ENCODE peak calls at places on chromosome 15, in eight cellular contexts. One of them, this sample, is unnamed.

GRCh38 chr15:60077581-60078359 is 73.7 kb downstream of the FOXB1 start:
- DNase-seq in effector memory CD4-positive, alpha-beta T cell: no peak
- DNase-seq in AG04449: no peak
- DNase-seq in ovary: no peak
- DNase-seq in tibial artery: no peak
- DNase-seq in GM23338: peak
- DNase-seq in ascending aorta: no peak
- DNase-seq in CD8-positive, alpha-beta memory T cell: no peak
- DNase-seq in this sample: peak

GRCh38 chr15:75583689-75584088 is 4.6 kb upstream of the PTPN9 start:
- DNase-seq in tibial artery: no peak
- DNase-seq in GM23338: no peak
- DNase-seq in AG04449: no peak
- DNase-seq in effector memory CD4-positive, alpha-beta T cell: no peak
- DNase-seq in ascending aorta: no peak
- DNase-seq in CD8-positive, alpha-beta memory T cell: no peak
- DNase-seq in ovary: peak
- DNase-seq in this sample: no peak

GRCh38 chr15:99450896-99451358 is 114.9 kb upstream of the MEF2A start:
- DNase-seq in AG04449: no peak
- DNase-seq in CD8-positive, alpha-beta memory T cell: peak
- DNase-seq in effector memory CD4-positive, alpha-beta T cell: peak
- DNase-seq in ovary: peak
- DNase-seq in ascending aorta: peak
- DNase-seq in tibial artery: peak
- DNase-seq in GM23338: no peak
- DNase-seq in this sample: peak

GRCh38 chr15:59191855-59192237 is 14.8 kb upstream of the LDHAL6B start:
- DNase-seq in CD8-positive, alpha-beta memory T cell: no peak
- DNase-seq in AG04449: peak
- DNase-seq in ascending aorta: no peak
- DNase-seq in GM23338: no peak
- DNase-seq in ovary: no peak
- DNase-seq in effector memory CD4-positive, alpha-beta T cell: no peak
- DNase-seq in tibial artery: no peak
- DNase-seq in this sample: no peak

GRCh38 chr15:70088887-70089691 is 8.6 kb downstream of the TLE3 start:
- DNase-seq in CD8-positive, alpha-beta memory T cell: no peak
- DNase-seq in ovary: no peak
- DNase-seq in ascending aorta: no peak
- DNase-seq in GM23338: peak
- DNase-seq in effector memory CD4-positive, alpha-beta T cell: no peak
- DNase-seq in AG04449: no peak
- DNase-seq in tibial artery: no peak
- DNase-seq in this sample: no peak

GRCh38 chr15:90035095-90035834 is 34.1 kb downstream of the ZNF710 start:
- DNase-seq in tibial artery: peak
- DNase-seq in ovary: no peak
- DNase-seq in ascending aorta: peak
- DNase-seq in CD8-positive, alpha-beta memory T cell: no peak
- DNase-seq in AG04449: no peak
- DNase-seq in GM23338: no peak
- DNase-seq in effector memory CD4-positive, alpha-beta T cell: no peak
- DNase-seq in this sample: no peak

GRCh38 chr15:44188810-44189209 is 6.3 kb downstream of the FRMD5 start:
- DNase-seq in ascending aorta: no peak
- DNase-seq in GM23338: no peak
- DNase-seq in CD8-positive, alpha-beta memory T cell: no peak
- DNase-seq in ovary: no peak
- DNase-seq in effector memory CD4-positive, alpha-beta T cell: no peak
- DNase-seq in AG04449: no peak
- DNase-seq in tibial artery: no peak
- DNase-seq in this sample: no peak

GRCh38 chr15:98231696-98232440 is 271.4 kb downstream of the ARRDC4 start:
- DNase-seq in ascending aorta: no peak
- DNase-seq in AG04449: no peak
- DNase-seq in ovary: no peak
- DNase-seq in GM23338: no peak
- DNase-seq in CD8-positive, alpha-beta memory T cell: no peak
- DNase-seq in tibial artery: no peak
- DNase-seq in effector memory CD4-positive, alpha-beta T cell: no peak
- DNase-seq in this sample: no peak

GRCh38 chr15:89900849-89901248 is 7.1 kb upstream of the AP3S2 start:
- DNase-seq in AG04449: no peak
- DNase-seq in effector memory CD4-positive, alpha-beta T cell: no peak
- DNase-seq in CD8-positive, alpha-beta memory T cell: no peak
- DNase-seq in ascending aorta: no peak
- DNase-seq in tibial artery: no peak
- DNase-seq in ovary: no peak
- DNase-seq in GM23338: no peak
- DNase-seq in this sample: no peak

GRCh38 chr15:57571725-57572124 is 20.0 kb upstream of the MYZAP start:
- DNase-seq in CD8-positive, alpha-beta memory T cell: no peak
- DNase-seq in AG04449: no peak
- DNase-seq in ascending aorta: no peak
- DNase-seq in GM23338: no peak
- DNase-seq in tibial artery: no peak
- DNase-seq in effector memory CD4-positive, alpha-beta T cell: no peak
- DNase-seq in ovary: no peak
- DNase-seq in this sample: no peak

GRCh38 chr15:88256261-88257230 is at the start of gene NTRK3:
- DNase-seq in tibial artery: peak
- DNase-seq in ascending aorta: no peak
- DNase-seq in ovary: no peak
- DNase-seq in effector memory CD4-positive, alpha-beta T cell: no peak
- DNase-seq in GM23338: peak
- DNase-seq in CD8-positive, alpha-beta memory T cell: no peak
- DNase-seq in AG04449: no peak
- DNase-seq in this sample: peak

GRCh38 chr15:88258021-88258641 is 1.6 kb upstream of the NTRK3 start:
- DNase-seq in AG04449: no peak
- DNase-seq in effector memory CD4-positive, alpha-beta T cell: no peak
- DNase-seq in tibial artery: peak
- DNase-seq in ovary: no peak
- DNase-seq in CD8-positive, alpha-beta memory T cell: no peak
- DNase-seq in ascending aorta: peak
- DNase-seq in GM23338: peak
- DNase-seq in this sample: no peak

GRCh38 chr15:88257311-88257901 is 867 bp upstream of the NTRK3 start:
- DNase-seq in AG04449: no peak
- DNase-seq in CD8-positive, alpha-beta memory T cell: no peak
- DNase-seq in GM23338: peak
- DNase-seq in effector memory CD4-positive, alpha-beta T cell: no peak
- DNase-seq in ovary: no peak
- DNase-seq in ascending aorta: no peak
- DNase-seq in tibial artery: no peak
- DNase-seq in this sample: no peak

GRCh38 chr15:88255109-88255495 is 1.4 kb downstream of the NTRK3 start:
- DNase-seq in GM23338: peak
- DNase-seq in AG04449: no peak
- DNase-seq in ovary: no peak
- DNase-seq in tibial artery: no peak
- DNase-seq in effector memory CD4-positive, alpha-beta T cell: no peak
- DNase-seq in CD8-positive, alpha-beta memory T cell: no peak
- DNase-seq in ascending aorta: no peak
- DNase-seq in this sample: no peak

DNA sequence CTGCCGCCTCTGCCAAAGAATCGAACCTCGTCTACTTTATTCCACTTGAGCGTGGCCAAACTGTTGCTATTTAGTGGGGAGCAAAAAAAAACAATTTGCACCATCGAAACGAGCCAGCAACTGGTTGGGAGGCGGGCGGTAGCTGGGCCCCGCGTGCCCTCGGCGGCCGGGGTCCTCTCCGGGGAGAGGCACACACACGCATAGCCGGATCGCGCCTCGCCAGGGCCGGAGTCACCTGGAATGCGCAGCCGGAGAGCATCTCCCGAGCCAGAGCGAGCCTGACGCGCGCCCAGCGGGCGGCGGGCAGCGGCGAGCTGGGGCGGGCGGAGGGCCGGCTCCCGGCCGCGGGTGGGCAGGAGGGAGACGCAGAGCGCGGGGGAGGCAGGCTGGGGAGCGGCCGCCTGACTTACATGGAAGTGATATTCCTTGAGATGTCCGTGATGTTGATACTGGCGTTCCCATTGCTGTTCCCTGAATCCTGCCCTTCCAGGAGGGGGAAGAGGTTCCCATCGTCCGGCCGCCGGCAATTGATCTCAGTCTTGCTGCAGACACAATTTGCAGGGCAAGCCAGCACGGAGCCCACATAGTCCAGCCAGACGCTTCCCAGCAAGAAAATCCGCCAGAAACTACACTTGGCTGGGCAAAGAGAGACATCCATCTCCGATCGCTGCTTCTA is 905 bp downstream of the NTRK3 start:
- DNase-seq in CD8-positive, alpha-beta memory T cell: no peak
- DNase-seq in AG04449: no peak
- DNase-seq in GM23338: peak
- DNase-seq in ovary: peak
- DNase-seq in tibial artery: peak
- DNase-seq in effector memory CD4-positive, alpha-beta T cell: no peak
- DNase-seq in ascending aorta: peak
- DNase-seq in this sample: no peak
- H3K4me3 ChIP-seq in CD8-positive, alpha-beta memory T cell: no peak
- H3K4me3 ChIP-seq in AG04449: peak
- H3K4me3 ChIP-seq in GM23338: peak
- H3K4me3 ChIP-seq in ovary: peak
- H3K4me3 ChIP-seq in tibial artery: peak
- H3K4me3 ChIP-seq in effector memory CD4-positive, alpha-beta T cell: no peak
- H3K4me3 ChIP-seq in ascending aorta: peak
- H3K4me3 ChIP-seq in this sample: no peak

GRCh38 chr15:82873000-82873680 is 63.7 kb downstream of the WHAMM start:
- DNase-seq in ascending aorta: no peak
- DNase-seq in GM23338: no peak
- DNase-seq in CD8-positive, alpha-beta memory T cell: no peak
- DNase-seq in ovary: no peak
- DNase-seq in effector memory CD4-positive, alpha-beta T cell: no peak
- DNase-seq in tibial artery: peak
- DNase-seq in AG04449: no peak
- DNase-seq in this sample: no peak

GRCh38 chr15:82870727-82871576 is 61.5 kb downstream of the WHAMM start:
- DNase-seq in effector memory CD4-positive, alpha-beta T cell: no peak
- DNase-seq in AG04449: no peak
- DNase-seq in CD8-positive, alpha-beta memory T cell: no peak
- DNase-seq in ascending aorta: peak
- DNase-seq in GM23338: no peak
- DNase-seq in tibial artery: no peak
- DNase-seq in ovary: no peak
- DNase-seq in this sample: no peak

GRCh38 chr15:82874267-82874666 is 64.8 kb downstream of the WHAMM start:
- DNase-seq in ovary: no peak
- DNase-seq in tibial artery: no peak
- DNase-seq in effector memory CD4-positive, alpha-beta T cell: no peak
- DNase-seq in AG04449: no peak
- DNase-seq in GM23338: no peak
- DNase-seq in ascending aorta: no peak
- DNase-seq in CD8-positive, alpha-beta memory T cell: no peak
- DNase-seq in this sample: no peak

GRCh38 chr15:82874961-82875360 is 65.5 kb downstream of the WHAMM start:
- DNase-seq in tibial artery: peak
- DNase-seq in ascending aorta: no peak
- DNase-seq in ovary: no peak
- DNase-seq in AG04449: no peak
- DNase-seq in GM23338: no peak
- DNase-seq in effector memory CD4-positive, alpha-beta T cell: no peak
- DNase-seq in CD8-positive, alpha-beta memory T cell: no peak
- DNase-seq in this sample: no peak

DNA sequence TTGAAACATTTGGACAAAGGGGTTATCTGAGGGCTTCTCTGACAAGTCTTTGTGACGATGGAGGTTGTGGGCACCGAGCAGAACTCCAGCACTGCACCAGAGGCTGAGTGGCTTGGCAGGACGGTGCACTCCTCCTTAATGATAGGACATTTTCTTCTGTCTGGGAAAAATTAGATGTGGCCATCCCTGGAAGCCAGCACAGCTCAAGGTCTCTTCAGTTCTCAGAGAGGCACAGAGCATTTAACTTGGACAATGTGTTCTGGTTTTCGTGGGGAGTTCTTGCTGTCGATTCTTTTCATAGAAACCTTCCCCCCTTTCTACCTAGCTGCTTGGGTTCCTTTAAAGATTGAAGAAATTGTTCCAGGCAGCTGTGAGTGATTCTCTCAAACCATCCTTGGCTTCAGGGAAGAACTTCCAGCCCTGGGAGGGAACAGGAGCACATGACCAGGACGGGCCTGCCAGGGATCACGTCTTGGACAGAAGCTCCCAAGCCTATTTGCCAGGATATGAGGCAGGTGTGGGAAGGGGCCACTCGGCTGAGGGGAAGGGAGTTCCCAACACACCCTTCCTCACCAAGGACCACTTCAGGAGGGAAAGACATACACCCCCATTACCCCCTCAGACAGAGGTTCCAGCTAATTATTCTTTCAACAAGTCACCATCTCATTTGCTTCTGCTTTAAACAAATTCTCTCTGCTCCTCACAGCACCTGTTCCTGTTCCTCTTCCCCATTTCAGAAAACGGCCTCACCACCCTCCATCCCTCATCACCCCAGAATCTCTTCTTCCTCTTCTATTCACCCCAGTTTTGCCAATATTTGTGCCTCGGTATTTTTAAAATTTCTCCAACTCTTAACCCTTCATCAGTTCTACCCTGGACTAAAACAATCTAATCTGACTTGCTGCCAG is 62.4 kb downstream of the WHAMM start:
- DNase-seq in tibial artery: no peak
- DNase-seq in effector memory CD4-positive, alpha-beta T cell: no peak
- DNase-seq in ascending aorta: peak
- DNase-seq in CD8-positive, alpha-beta memory T cell: no peak
- DNase-seq in AG04449: no peak
- DNase-seq in GM23338: no peak
- DNase-seq in ovary: no peak
- DNase-seq in this sample: no peak
- H3K4me3 ChIP-seq in tibial artery: no peak
- H3K4me3 ChIP-seq in effector memory CD4-positive, alpha-beta T cell: no peak
- H3K4me3 ChIP-seq in ascending aorta: no peak
- H3K4me3 ChIP-seq in CD8-positive, alpha-beta memory T cell: no peak
- H3K4me3 ChIP-seq in AG04449: no peak
- H3K4me3 ChIP-seq in GM23338: no peak
- H3K4me3 ChIP-seq in ovary: no peak
- H3K4me3 ChIP-seq in this sample: no peak

DNA sequence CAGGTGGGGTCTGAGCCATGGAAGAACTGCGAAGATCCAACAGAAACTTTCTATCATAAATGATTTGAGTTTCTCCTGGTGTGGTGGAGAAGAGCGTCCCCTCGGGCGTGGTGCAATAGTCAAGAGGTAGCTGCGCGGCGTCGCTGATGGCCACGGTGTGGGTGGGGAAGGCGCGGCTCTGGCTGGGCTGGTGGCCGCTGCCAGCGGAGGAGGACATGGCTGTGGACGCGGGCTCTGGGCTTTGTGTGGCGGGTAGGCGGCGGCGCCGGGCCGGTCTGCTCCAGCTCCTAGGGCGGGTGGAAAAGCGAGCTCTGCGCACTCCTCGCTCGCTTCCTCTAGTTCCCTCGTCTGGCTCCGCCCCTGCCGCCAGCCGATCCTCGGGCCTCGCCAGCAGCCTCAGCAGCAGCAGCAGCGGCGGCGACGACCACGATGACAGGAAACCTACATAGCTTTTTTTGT is 5.9 kb downstream of the STARD9 start:
- DNase-seq in AG04449: no peak
- DNase-seq in GM23338: peak
- DNase-seq in tibial artery: peak
- DNase-seq in ascending aorta: peak
- DNase-seq in ovary: peak
- DNase-seq in effector memory CD4-positive, alpha-beta T cell: peak
- DNase-seq in CD8-positive, alpha-beta memory T cell: peak
- DNase-seq in this sample: peak
- H3K4me3 ChIP-seq in AG04449: peak
- H3K4me3 ChIP-seq in GM23338: peak
- H3K4me3 ChIP-seq in tibial artery: peak
- H3K4me3 ChIP-seq in ascending aorta: peak
- H3K4me3 ChIP-seq in ovary: peak
- H3K4me3 ChIP-seq in effector memory CD4-positive, alpha-beta T cell: peak
- H3K4me3 ChIP-seq in CD8-positive, alpha-beta memory T cell: peak
- H3K4me3 ChIP-seq in this sample: peak

GRCh38 chr15:79923068-79923514 is 26.3 kb upstream of the MTHFS start:
- DNase-seq in CD8-positive, alpha-beta memory T cell: no peak
- DNase-seq in ovary: peak
- DNase-seq in AG04449: no peak
- DNase-seq in effector memory CD4-positive, alpha-beta T cell: peak
- DNase-seq in ascending aorta: peak
- DNase-seq in GM23338: peak
- DNase-seq in tibial artery: peak
- DNase-seq in this sample: peak
- H3K4me3 ChIP-seq in CD8-positive, alpha-beta memory T cell: peak
- H3K4me3 ChIP-seq in ovary: peak
- H3K4me3 ChIP-seq in AG04449: peak
- H3K4me3 ChIP-seq in effector memory CD4-positive, alpha-beta T cell: peak
- H3K4me3 ChIP-seq in ascending aorta: peak
- H3K4me3 ChIP-seq in GM23338: peak
- H3K4me3 ChIP-seq in tibial artery: peak
- H3K4me3 ChIP-seq in this sample: peak

This sample was measured in DND-41.